ENCODE peak calls at places on chromosomes 13 and 19, in eight cellular contexts. T is activated B cell treated with CpG ODN at 0.5 μM for 24 hours, Z is testis, S is astrocyte of the spinal cord, V is tibial artery, G is type B pancreatic cell, W is choroid plexus epithelial cell, J is fibroblast of mammary gland. N is an unnamed sample.

GRCh38 chr19:2305974-2306806 is 1.8 kb downstream of the LINGO3 start:
- DNase-seq in T (no peak), Z (no peak), S (no peak), V (no peak), G (no peak), W (no peak), J (no peak), N (no peak)

GRCh38 chr13:94280357-94280756 is 199.1 kb downstream of the DCT start:
- DNase-seq in T (no peak), Z (no peak), S (peak; percentile 19), V (no peak), G (no peak), W (peak; percentile 39), J (no peak), N (no peak)

GRCh38 chr13:43572601-43573360 is 214.0 kb downstream of the ENOX1 start:
- DNase-seq in T (no peak), Z (no peak), S (peak; percentile 57), V (no peak), G (no peak), W (no peak), J (peak; percentile 33), N (no peak)

GRCh38 chr13:33612641-33613638 is 205.0 kb upstream of the RFC3 start:
- DNase-seq in T (no peak), Z (no peak), S (no peak), V (no peak), G (no peak), W (no peak), J (no peak), N (no peak)

GRCh38 chr19:42626181-42626580 is 31.5 kb upstream of the CEACAM8 start:
- DNase-seq in T (no peak), Z (no peak), S (no peak), V (no peak), G (no peak), W (no peak), J (no peak), N (no peak)

GRCh38 chr19:42018503-42019193 is 24.6 kb upstream of the ATP1A3 start:
- DNase-seq in T (no peak), Z (no peak), S (no peak), V (no peak), G (no peak), W (peak; percentile 2), J (peak; percentile 43), N (no peak)

GRCh38 chr13:93861818-93862217 is 617.7 kb downstream of the DCT start:
- DNase-seq in T (no peak), Z (no peak), S (peak; percentile 59), V (no peak), G (no peak), W (peak; percentile 77), J (peak; percentile 85), N (no peak)

GRCh38 chr13:107373551-107373950 is 805.6 kb upstream of the ARGLU1 start:
- DNase-seq in T (no peak), Z (no peak), S (peak; percentile 90), V (no peak), G (no peak), W (peak; percentile 93), J (peak; percentile 79), N (no peak)

GRCh38 chr19:7851623-7852500 is 21.8 kb downstream of the EVI5L start:
- DNase-seq in T (no peak), Z (no peak), S (no peak), V (no peak), G (no peak), W (no peak), J (no peak), N (no peak)

GRCh38 chr13:21054313-21054712 is 7.1 kb downstream of the LATS2 start:
- DNase-seq in T (no peak), Z (no peak), S (no peak), V (no peak), G (no peak), W (no peak), J (no peak), N (no peak)

GRCh38 chr13:47437411-47437810 is 540.6 kb upstream of the HTR2A start:
- DNase-seq in T (no peak), Z (no peak), S (peak; percentile 72), V (no peak), G (no peak), W (peak; percentile 55), J (peak; percentile 80), N (no peak)

DNA sequence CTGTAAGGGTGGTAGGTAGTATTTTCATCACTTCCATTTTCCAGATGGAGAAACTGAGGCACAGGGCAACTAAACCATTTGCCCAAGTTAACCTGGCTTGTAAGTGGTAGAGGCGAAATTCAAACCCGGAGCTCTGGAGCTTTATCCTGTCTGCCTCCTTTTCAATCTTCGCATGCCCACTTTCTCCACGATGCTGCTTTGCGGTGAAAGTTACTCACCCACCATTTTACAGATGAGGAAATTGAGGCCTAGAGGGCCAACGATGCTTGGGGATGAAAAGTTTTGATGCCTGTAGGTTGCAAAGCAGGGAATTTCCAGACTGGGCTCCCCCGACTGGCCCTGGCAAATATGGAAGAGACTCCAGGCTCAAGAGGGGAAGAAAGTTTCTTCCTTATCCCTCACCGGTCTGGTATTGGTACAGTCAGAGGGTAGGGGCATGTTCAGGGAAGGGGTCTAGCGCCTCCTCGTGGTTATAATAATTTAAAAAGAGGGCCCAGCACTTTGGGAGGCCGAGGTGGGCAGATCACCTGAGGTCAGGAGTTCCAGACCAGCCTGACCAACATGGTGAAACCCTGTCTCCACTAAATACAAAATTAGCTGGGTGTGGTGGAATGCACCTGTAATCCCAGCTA is 1.9 kb upstream of the SH2D3A start:
- DNase-seq in T (no peak), Z (no peak), S (no peak), V (no peak), G (no peak), W (peak; percentile 56), J (peak; percentile 20), N (no peak)
- TF ChIP-seq CTCF in T (no peak), Z (peak; percentile 33), S (no peak), V (peak; percentile 34), G (peak; percentile 61), W (peak; percentile 56), J (peak; percentile 36), N (no peak)

GRCh38 chr13:30253830-30254229 is 53.5 kb downstream of the KATNAL1 start:
- DNase-seq in T (no peak), Z (no peak), S (peak; percentile 29), V (no peak), G (no peak), W (no peak), J (no peak), N (no peak)

GRCh38 chr13:30256713-30257432 is 50.5 kb downstream of the KATNAL1 start:
- DNase-seq in T (no peak), Z (no peak), S (no peak), V (no peak), G (no peak), W (peak; percentile 48), J (peak; percentile 20), N (no peak)

GRCh38 chr13:30257433-30258099 is 49.8 kb downstream of the KATNAL1 start:
- DNase-seq in T (no peak), Z (no peak), S (peak; percentile 49), V (no peak), G (no peak), W (peak; percentile 56), J (no peak), N (no peak)

DNA sequence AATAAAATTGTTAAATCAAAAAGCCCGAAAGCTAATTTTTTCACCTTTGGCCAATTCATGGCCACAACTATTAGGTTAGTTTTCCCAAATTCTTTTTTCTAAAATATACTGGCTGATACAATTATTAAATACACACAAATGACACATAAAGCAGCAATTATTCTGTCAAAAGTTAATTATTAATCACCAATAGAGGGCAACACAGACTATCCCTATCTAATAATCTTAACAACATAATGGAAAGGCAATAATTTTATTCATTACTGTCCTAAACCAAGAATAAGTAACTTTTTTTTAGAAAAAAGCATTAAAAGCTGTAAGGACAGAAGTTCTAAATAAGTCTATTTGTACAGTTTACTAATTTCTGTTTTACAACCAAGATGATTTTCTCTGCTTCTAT is 51.7 kb downstream of the KATNAL1 start:
- DNase-seq in T (no peak), Z (no peak), S (no peak), V (no peak), G (no peak), W (no peak), J (peak; percentile 25), N (no peak)
- TF ChIP-seq CTCF in T (no peak), Z (no peak), S (no peak), V (no peak), G (peak; percentile 20), W (peak; percentile 18), J (peak; percentile 5), N (no peak)

GRCh38 chr19:34246340-34246739 is 8.0 kb upstream of the GARRE1 start:
- DNase-seq in T (no peak), Z (no peak), S (peak; percentile 78), V (no peak), G (no peak), W (peak; percentile 79), J (no peak), N (no peak)

GRCh38 chr19:34243876-34244578 is 10.3 kb upstream of the GARRE1 start:
- DNase-seq in T (no peak), Z (no peak), S (no peak), V (no peak), G (no peak), W (no peak), J (no peak), N (no peak)

GRCh38 chr19:34241513-34242337 is 12.6 kb upstream of the GARRE1 start:
- DNase-seq in T (no peak), Z (no peak), S (no peak), V (no peak), G (peak; percentile 75), W (peak; percentile 39), J (no peak), N (no peak)

GRCh38 chr19:34248941-34249340 is 5.4 kb upstream of the GARRE1 start:
- DNase-seq in T (no peak), Z (no peak), S (no peak), V (no peak), G (no peak), W (no peak), J (no peak), N (no peak)

GRCh38 chr19:34244611-34245299 is 9.6 kb upstream of the GARRE1 start:
- DNase-seq in T (no peak), Z (no peak), S (no peak), V (no peak), G (no peak), W (peak; percentile 54), J (peak; percentile 56), N (no peak)
- TF ChIP-seq CTCF in T (no peak), Z (no peak), S (no peak), V (no peak), G (no peak), W (peak; percentile 29), J (no peak), N (no peak)

GRCh38 chr13:82850644-82851043 is 1031.6 kb downstream of the SLITRK1 start:
- DNase-seq in T (no peak), Z (no peak), S (no peak), V (no peak), G (no peak), W (no peak), J (no peak), N (no peak)

GRCh38 chr13:82848766-82849165 is 1033.5 kb downstream of the SLITRK1 start:
- DNase-seq in T (no peak), Z (no peak), S (no peak), V (no peak), G (no peak), W (no peak), J (no peak), N (no peak)

DNA sequence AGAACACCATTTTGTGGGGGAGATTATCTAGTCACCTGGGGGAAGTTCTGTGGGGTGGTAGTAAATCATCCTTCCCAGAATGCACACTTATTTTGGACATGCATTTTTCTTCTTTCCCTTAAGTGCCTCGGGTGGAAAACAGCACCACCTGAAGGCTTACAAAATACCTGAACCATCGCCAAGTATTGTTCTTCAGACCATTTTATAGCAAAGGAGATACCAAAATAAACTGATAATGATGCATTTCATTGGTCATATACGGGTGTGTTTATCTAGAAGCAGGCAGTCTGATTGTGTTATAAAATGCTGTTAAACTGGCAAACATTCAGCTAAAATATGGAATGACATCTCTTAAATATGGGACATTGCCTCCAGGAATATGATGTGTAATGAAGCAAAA is 1034.7 kb downstream of the SLITRK1 start:
- DNase-seq in T (no peak), Z (no peak), S (no peak), V (no peak), G (no peak), W (peak; percentile 8), J (peak; percentile 3), N (no peak)
- TF ChIP-seq CTCF in T (no peak), Z (no peak), S (no peak), V (no peak), G (no peak), W (peak; percentile 7), J (no peak), N (no peak)

N was measured in omental fat pad.